ENCODE peak calls at places on chromosome 18, in four cellular contexts. O is IMR-90, P is H9, A is H1. X is an unnamed sample.

GRCh38 chr18:79395761-79396404 is at the start of gene NFATC1:
- DNase-seq in O (peak; percentile 67), P (peak; percentile 78), A (peak; percentile 79), X (peak; percentile 86)

GRCh38 chr18:30163573-30163972 is 879.0 kb downstream of the DSC3 start:
- DNase-seq in O (no peak), P (no peak), A (no peak), X (no peak)

GRCh38 chr18:46333371-46334199 is 229.4 kb downstream of the HAUS1 start:
- DNase-seq in O (no peak), P (no peak), A (peak; percentile 56), X (peak; percentile 45)

GRCh38 chr18:79625195-79625923 is 54.2 kb upstream of the CTDP1 start:
- DNase-seq in O (peak; percentile 8), P (no peak), A (no peak), X (no peak)

GRCh38 chr18:33735428-33735827 is 157.4 kb downstream of the ASXL3 start:
- DNase-seq in O (no peak), P (no peak), A (no peak), X (peak; percentile 14)

GRCh38 chr18:57559311-57559710 is 27.2 kb downstream of the FECH start:
- DNase-seq in O (no peak), P (no peak), A (no peak), X (no peak)

GRCh38 chr18:53534695-53535094 is 689.8 kb downstream of the MBD2 start:
- DNase-seq in O (no peak), P (no peak), A (no peak), X (no peak)

GRCh38 chr18:58995663-58996062 is 131.0 kb downstream of the ZNF532 start:
- DNase-seq in O (no peak), P (no peak), A (peak; percentile 27), X (no peak)

GRCh38 chr18:24022141-24022540 is 7.6 kb downstream of the TTC39C start:
- DNase-seq in O (peak; percentile 55), P (no peak), A (no peak), X (no peak)

GRCh38 chr18:9928646-9929259 is 14.9 kb downstream of the VAPA start:
- DNase-seq in O (no peak), P (no peak), A (no peak), X (no peak)
- H3K4me1 ChIP-seq in O (peaks cover 5% of the 10 kb centered on the region), P (no peaks in the 10 kb centered on the region), A (peaks cover 14% of the 10 kb centered on the region), X (peaks cover 2% of the 10 kb centered on the region)

GRCh38 chr18:75248426-75249191 is 38.0 kb downstream of the TSHZ1 start:
- DNase-seq in O (no peak), P (no peak), A (no peak), X (no peak)
- H3K56ac ChIP-seq in O (no peak overlapping the region), P (no peak overlapping the region), A (no peak overlapping the region), X (no peak overlapping the region)

DNA sequence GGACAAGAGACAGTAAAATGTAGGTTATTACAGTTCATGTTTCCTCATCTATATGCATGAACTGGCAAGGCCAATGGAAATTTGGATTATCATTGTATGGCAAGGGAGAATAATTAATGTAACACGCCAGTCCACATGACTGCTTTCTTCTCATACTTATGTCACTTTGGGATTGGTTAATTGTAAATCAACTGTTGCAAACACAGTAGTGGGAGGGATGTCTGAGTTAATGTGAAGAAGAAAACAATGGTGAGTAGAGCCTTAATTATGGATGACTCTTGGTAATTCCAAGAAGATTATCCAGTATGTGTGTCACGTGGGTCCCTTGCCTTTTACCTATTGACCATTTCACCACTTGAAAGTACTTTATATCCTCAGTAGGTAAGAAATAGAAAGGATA is 1.6 kb upstream of the SERPINB7 start:
- DNase-seq in O (no peak), P (no peak), A (no peak), X (no peak)
- H3K27ac ChIP-seq in O (no peak overlapping the region), P (no peak overlapping the region), A (no peak overlapping the region), X (no peak overlapping the region)

DNA sequence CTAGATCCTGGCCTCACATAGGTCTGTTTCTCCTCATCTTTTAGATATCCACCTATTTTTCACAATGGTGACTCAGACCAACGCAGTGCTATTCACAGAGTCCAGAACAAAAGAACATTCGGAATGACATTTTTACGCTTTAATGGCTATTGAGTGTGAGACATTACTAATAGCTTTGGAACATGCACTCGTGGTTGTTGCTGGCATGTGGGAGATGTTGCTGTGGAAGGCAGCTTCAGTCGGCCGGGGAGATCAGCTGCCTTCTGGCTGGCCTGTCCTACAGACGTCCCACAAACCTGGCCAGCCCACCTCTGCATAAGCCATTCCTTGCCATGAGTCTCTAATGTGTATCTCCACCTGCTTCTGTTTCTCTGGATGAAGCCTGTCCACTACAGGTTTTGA is 3.4 kb downstream of the MBP start:
- DNase-seq in O (peak; percentile 68), P (no peak), A (no peak), X (no peak)
- H3K4me1 ChIP-seq in O (peaks cover 20% of the 10 kb centered on the region), P (peaks cover 2% of the 10 kb centered on the region), A (peaks cover 15% of the 10 kb centered on the region), X (peaks cover 4% of the 10 kb centered on the region)

GRCh38 chr18:39500320-39500719 is 1934.7 kb upstream of the CELF4 start:
- DNase-seq in O (no peak), P (no peak), A (no peak), X (peak; percentile 23)
- H3K56ac ChIP-seq in O (no peak overlapping the region), P (no peak overlapping the region), A (no peak overlapping the region), X (no peak overlapping the region)

GRCh38 chr18:22243513-22243912 is 74.1 kb downstream of the GATA6 start:
- DNase-seq in O (no peak), P (no peak), A (no peak), X (no peak)

GRCh38 chr18:22238681-22239080 is 69.3 kb downstream of the GATA6 start:
- DNase-seq in O (no peak), P (no peak), A (no peak), X (peak; percentile 52)

GRCh38 chr18:22238036-22238435 is 68.6 kb downstream of the GATA6 start:
- DNase-seq in O (no peak), P (no peak), A (no peak), X (no peak)

GRCh38 chr18:22241806-22242440 is 72.5 kb downstream of the GATA6 start:
- DNase-seq in O (no peak), P (no peak), A (no peak), X (peak; percentile 23)
- H3K27ac ChIP-seq in O (no peak overlapping the region), P (no peak overlapping the region), A (no peak overlapping the region), X (no peak overlapping the region)

GRCh38 chr18:28027755-28028154 is 149.2 kb downstream of the CDH2 start:
- DNase-seq in O (no peak), P (no peak), A (no peak), X (no peak)
- H3K4me1 ChIP-seq in O (peaks cover 2% of the 10 kb centered on the region), P (no peaks in the 10 kb centered on the region), A (no peaks in the 10 kb centered on the region), X (no peaks in the 10 kb centered on the region)